ENCODE peak calls at places on chromosomes 12 and 14, in ten cellular contexts. One of them, this sample, is unnamed.

GRCh38 chr14:74348241-74348734 is at the start of gene VRTN:
- DNase-seq in SW480: no peak
- DNase-seq in iris pigment epithelial cell: no peak
- DNase-seq in NAMALWA: no peak
- DNase-seq in NCI-H1417: no peak
- DNase-seq in BJ: no peak
- DNase-seq in kidney epithelial cell: no peak
- DNase-seq in activated naive CD8-positive, alpha-beta T cell treated with anti-CD3 and anti-CD28 coated beads, Interleukin-2, amount 50 U/mL, for 24 hours: no peak
- DNase-seq in fibroblast of lung: no peak
- DNase-seq in NCI-H187 treated with DMSO at 0.1 percent for 48 hours: no peak
- DNase-seq in this sample: no peak

GRCh38 chr14:71183856-71184255 is 276.6 kb downstream of the PCNX1 start:
- DNase-seq in SW480: no peak
- DNase-seq in iris pigment epithelial cell: no peak
- DNase-seq in NAMALWA: no peak
- DNase-seq in NCI-H1417: peak
- DNase-seq in BJ: no peak
- DNase-seq in kidney epithelial cell: no peak
- DNase-seq in activated naive CD8-positive, alpha-beta T cell treated with anti-CD3 and anti-CD28 coated beads, Interleukin-2, amount 50 U/mL, for 24 hours: no peak
- DNase-seq in fibroblast of lung: no peak
- DNase-seq in NCI-H187 treated with DMSO at 0.1 percent for 48 hours: peak
- DNase-seq in this sample: no peak

GRCh38 chr14:56539862-56540261 is 39.7 kb upstream of the TMEM260 start:
- DNase-seq in SW480: no peak
- DNase-seq in iris pigment epithelial cell: no peak
- DNase-seq in NAMALWA: no peak
- DNase-seq in NCI-H1417: no peak
- DNase-seq in BJ: no peak
- DNase-seq in kidney epithelial cell: no peak
- DNase-seq in activated naive CD8-positive, alpha-beta T cell treated with anti-CD3 and anti-CD28 coated beads, Interleukin-2, amount 50 U/mL, for 24 hours: no peak
- DNase-seq in fibroblast of lung: no peak
- DNase-seq in NCI-H187 treated with DMSO at 0.1 percent for 48 hours: no peak
- DNase-seq in this sample: no peak

GRCh38 chr14:36430662-36431084 is 89.4 kb downstream of the NKX2-1 start:
- DNase-seq in SW480: no peak
- DNase-seq in iris pigment epithelial cell: no peak
- DNase-seq in NAMALWA: no peak
- DNase-seq in NCI-H1417: no peak
- DNase-seq in BJ: no peak
- DNase-seq in kidney epithelial cell: no peak
- DNase-seq in activated naive CD8-positive, alpha-beta T cell treated with anti-CD3 and anti-CD28 coated beads, Interleukin-2, amount 50 U/mL, for 24 hours: no peak
- DNase-seq in fibroblast of lung: no peak
- DNase-seq in NCI-H187 treated with DMSO at 0.1 percent for 48 hours: no peak
- DNase-seq in this sample: peak

GRCh38 chr12:66942741-66943465 is 264.0 kb upstream of the GRIP1 start:
- DNase-seq in SW480: no peak
- DNase-seq in iris pigment epithelial cell: no peak
- DNase-seq in NAMALWA: no peak
- DNase-seq in NCI-H1417: no peak
- DNase-seq in BJ: no peak
- DNase-seq in kidney epithelial cell: no peak
- DNase-seq in activated naive CD8-positive, alpha-beta T cell treated with anti-CD3 and anti-CD28 coated beads, Interleukin-2, amount 50 U/mL, for 24 hours: no peak
- DNase-seq in fibroblast of lung: no peak
- DNase-seq in NCI-H187 treated with DMSO at 0.1 percent for 48 hours: no peak
- DNase-seq in this sample: no peak

GRCh38 chr12:47860279-47860841 is 40.7 kb upstream of the HDAC7 start:
- DNase-seq in SW480: no peak
- DNase-seq in iris pigment epithelial cell: no peak
- DNase-seq in NAMALWA: no peak
- DNase-seq in NCI-H1417: no peak
- DNase-seq in BJ: no peak
- DNase-seq in kidney epithelial cell: no peak
- DNase-seq in activated naive CD8-positive, alpha-beta T cell treated with anti-CD3 and anti-CD28 coated beads, Interleukin-2, amount 50 U/mL, for 24 hours: peak
- DNase-seq in fibroblast of lung: no peak
- DNase-seq in NCI-H187 treated with DMSO at 0.1 percent for 48 hours: no peak
- DNase-seq in this sample: no peak

GRCh38 chr14:105860615-105861580 is 334.5 kb downstream of the TMEM121 start:
- DNase-seq in SW480: no peak
- DNase-seq in iris pigment epithelial cell: no peak
- DNase-seq in NAMALWA: peak
- DNase-seq in NCI-H1417: no peak
- DNase-seq in BJ: no peak
- DNase-seq in kidney epithelial cell: no peak
- DNase-seq in activated naive CD8-positive, alpha-beta T cell treated with anti-CD3 and anti-CD28 coated beads, Interleukin-2, amount 50 U/mL, for 24 hours: no peak
- DNase-seq in fibroblast of lung: no peak
- DNase-seq in NCI-H187 treated with DMSO at 0.1 percent for 48 hours: no peak
- DNase-seq in this sample: no peak

GRCh38 chr14:33765251-33765650 is 185.6 kb downstream of the EGLN3 start:
- DNase-seq in SW480: no peak
- DNase-seq in iris pigment epithelial cell: peak
- DNase-seq in NAMALWA: no peak
- DNase-seq in NCI-H1417: peak
- DNase-seq in BJ: no peak
- DNase-seq in kidney epithelial cell: no peak
- DNase-seq in activated naive CD8-positive, alpha-beta T cell treated with anti-CD3 and anti-CD28 coated beads, Interleukin-2, amount 50 U/mL, for 24 hours: no peak
- DNase-seq in fibroblast of lung: peak
- DNase-seq in NCI-H187 treated with DMSO at 0.1 percent for 48 hours: no peak
- DNase-seq in this sample: no peak